ENCODE peak calls at places on chromosomes 6 and 20, in four cellular contexts. S, F, I and T are unnamed samples.
A peak's percentile ranks its signal among the peaks of the same experiment; 100 is the strongest.

GRCh38 chr6:168217216-168217879 is 102.2 kb downstream of the DACT2 start:
- DNase-seq in F (no peak), I (no peak), S (no peak), T (no peak)

GRCh38 chr6:163206196-163206595 is 208.3 kb upstream of the QKI start:
- DNase-seq in I (no peak), S (no peak), F (no peak), T (no peak)

GRCh38 chr20:57868310-57868709 is 158.5 kb upstream of the PMEPA1 start:
- DNase-seq in S (no peak), F (no peak), I (no peak), T (no peak)

GRCh38 chr6:158002951-158003853 is 21.5 kb downstream of the SYNJ2 start:
- DNase-seq in S (no peak), F (peak; percentile 61), I (no peak), T (no peak)

GRCh38 chr20:23638309-23638708 is 554 bp upstream of the CST3 start:
- DNase-seq in F (no peak), I (no peak), S (no peak), T (no peak)

GRCh38 chr6:138682722-138683521 is 90.6 kb upstream of the CCDC28A start:
- DNase-seq in F (peak; percentile 34), I (peak; percentile 18), S (no peak), T (no peak)

GRCh38 chr6:33080127-33081089 is 4.6 kb downstream of the HLA-DPB1 start:
- DNase-seq in I (no peak), F (peak; percentile 84), S (no peak), T (no peak)

GRCh38 chr20:1469306-1469905 is 2.8 kb upstream of the NSFL1C start:
- DNase-seq in S (no peak), F (no peak), I (no peak), T (no peak)

GRCh38 chr6:148935705-148936306 is 189.0 kb downstream of the UST start:
- DNase-seq in F (no peak), S (no peak), I (no peak), T (no peak)

GRCh38 chr6:98014791-98015201 is 731.8 kb upstream of the MMS22L start:
- DNase-seq in S (no peak), I (peak; percentile 50), F (no peak), T (no peak)

GRCh38 chr6:74368746-74369145 is 672.7 kb downstream of the CD109 start:
- DNase-seq in S (no peak), F (no peak), I (no peak), T (no peak)

GRCh38 chr20:39195495-39196129 is 233.5 kb downstream of the DHX35 start:
- DNase-seq in S (no peak), I (no peak), F (no peak), T (no peak)

GRCh38 chr6:111487656-111488055 is 4.6 kb upstream of the REV3L start:
- DNase-seq in F (no peak), I (no peak), S (no peak), T (no peak)

GRCh38 chr6:143555071-143555492 is 43.6 kb upstream of the FUCA2 start:
- DNase-seq in F (no peak), S (no peak), I (no peak), T (no peak)